ENCODE peak calls at places on chromosomes 11 and 22, in seven cellular contexts. U is LoVo; O is stimulated activated CD4-positive, alpha-beta T cell treated with anti-CD3 and anti-CD28 coated beads, Interleukin-15, amount 100 ng/mL, for 24 hours; F is cerebellar nuclear complex; Z is iris pigment epithelial cell; X is OCI-LY7; W is NCI-H1092. Q is an unnamed sample.

GRCh38 chr11:99117603-99118002 is 96.9 kb downstream of the CNTN5 start:
- DNase-seq in W (no peak), U (no peak), X (no peak), Z (no peak), O (no peak), F (no peak), Q (no peak)

GRCh38 chr11:59754494-59754858 is 700 bp upstream of the STX3 start:
- DNase-seq in U (no peak), X (peak; percentile 59), F (no peak), O (peak; percentile 37), Z (peak; percentile 27), W (no peak), Q (no peak)

GRCh38 chr11:26964335-26964734 is 29.6 kb upstream of the FIBIN start:
- DNase-seq in U (no peak), X (no peak), F (no peak), O (no peak), W (no peak), Z (no peak), Q (no peak)

GRCh38 chr11:34002420-34002819 is 49.1 kb upstream of the CAPRIN1 start:
- DNase-seq in W (no peak), O (no peak), Z (no peak), F (no peak), U (no peak), X (no peak), Q (no peak)

GRCh38 chr11:72792437-72793021 is 1.3 kb downstream of the STARD10 start:
- DNase-seq in Z (no peak), U (no peak), F (no peak), X (no peak), O (no peak), W (no peak), Q (no peak)

GRCh38 chr11:128904872-128905344 is 13.8 kb downstream of the KCNJ5 start:
- DNase-seq in X (no peak), Z (no peak), U (peak; percentile 50), F (no peak), W (peak; percentile 65), O (no peak), Q (peak; percentile 59)

GRCh38 chr11:45289369-45289768 is 3.2 kb upstream of the SYT13 start:
- DNase-seq in Z (peak; percentile 75), O (no peak), U (peak; percentile 16), X (no peak), W (no peak), F (no peak), Q (no peak)

GRCh38 chr11:12942157-12942556 is 67.0 kb upstream of the RASSF10 start:
- DNase-seq in Z (no peak), U (no peak), O (no peak), W (no peak), F (no peak), X (no peak), Q (no peak)

GRCh38 chr22:20799449-20799848 is 25.5 kb downstream of the SERPIND1 start:
- DNase-seq in U (no peak), X (no peak), Z (no peak), W (no peak), O (no peak), F (no peak), Q (no peak)

GRCh38 chr22:31089101-31090100 is 8.3 kb downstream of the SMTN start:
- DNase-seq in O (peak; percentile 47), F (no peak), U (no peak), Z (no peak), W (peak; percentile 20), X (peak; percentile 64), Q (no peak)

GRCh38 chr11:91823252-91823830 is 401.3 kb upstream of the FAT3 start:
- DNase-seq in W (no peak), F (no peak), Z (no peak), U (no peak), X (no peak), O (no peak), Q (no peak)

GRCh38 chr11:44006882-44007495 is 40.8 kb upstream of the ACCSL start:
- DNase-seq in U (no peak), Z (no peak), O (no peak), W (no peak), F (no peak), X (no peak), Q (no peak)

GRCh38 chr11:115256326-115257197 is 247.7 kb downstream of the CADM1 start:
- DNase-seq in U (no peak), W (peak; percentile 70), X (peak; percentile 82), Z (no peak), F (no peak), O (no peak), Q (no peak)

GRCh38 chr11:125593113-125593761 is 585 bp downstream of the STT3A start:
- DNase-seq in U (peak; percentile 32), O (no peak), Z (peak; percentile 41), F (no peak), W (peak; percentile 55), X (no peak), Q (peak; percentile 72)

Q was measured in DMS79.